ENCODE peak calls at places on chromosomes 5 and 9, in four cellular contexts. One of them, this sample, is unnamed.

GRCh38 chr5:39264528-39264927 is 45.2 kb upstream of the FYB1 start:
- DNase-seq in cardiac muscle cell: no peak
- DNase-seq in nephron progenitor cell: no peak
- DNase-seq in tibial artery: no peak
- DNase-seq in this sample: no peak

GRCh38 chr5:171616002-171616780 is 169.4 kb upstream of the SMIM23 start:
- DNase-seq in cardiac muscle cell: no peak
- DNase-seq in nephron progenitor cell: peak; percentile 49
- DNase-seq in tibial artery: no peak
- DNase-seq in this sample: no peak

GRCh38 chr5:139473105-139473504 is 2.3 kb downstream of the SMIM33 start:
- DNase-seq in cardiac muscle cell: peak; percentile 49
- DNase-seq in nephron progenitor cell: peak; percentile 51
- DNase-seq in tibial artery: no peak
- DNase-seq in this sample: no peak

GRCh38 chr9:34732886-34733285 is 22.9 kb upstream of the CCL21 start:
- DNase-seq in cardiac muscle cell: no peak
- DNase-seq in nephron progenitor cell: no peak
- DNase-seq in tibial artery: no peak
- DNase-seq in this sample: no peak

GRCh38 chr5:124732891-124733670 is 13.4 kb downstream of the ZNF608 start:
- DNase-seq in cardiac muscle cell: no peak
- DNase-seq in nephron progenitor cell: no peak
- DNase-seq in tibial artery: no peak
- DNase-seq in this sample: no peak

GRCh38 chr5:980941-981340 is 27.7 kb upstream of the NKD2 start:
- DNase-seq in cardiac muscle cell: no peak
- DNase-seq in nephron progenitor cell: no peak
- DNase-seq in tibial artery: no peak
- DNase-seq in this sample: no peak

GRCh38 chr5:177130211-177131018 is 3.2 kb upstream of the NSD1 start:
- DNase-seq in cardiac muscle cell: no peak
- DNase-seq in nephron progenitor cell: no peak
- DNase-seq in tibial artery: no peak
- DNase-seq in this sample: no peak

GRCh38 chr5:159605585-159605984 is 275.3 kb upstream of the IL12B start:
- DNase-seq in cardiac muscle cell: peak; percentile 74
- DNase-seq in nephron progenitor cell: no peak
- DNase-seq in tibial artery: no peak
- DNase-seq in this sample: no peak

GRCh38 chr5:142301487-142302035 is 23.3 kb downstream of the SPRY4 start:
- DNase-seq in cardiac muscle cell: no peak
- DNase-seq in nephron progenitor cell: no peak
- DNase-seq in tibial artery: no peak
- DNase-seq in this sample: no peak

GRCh38 chr9:79742145-79742820 is 170.5 kb downstream of the TLE4 start:
- DNase-seq in cardiac muscle cell: peak; percentile 63
- DNase-seq in nephron progenitor cell: no peak
- DNase-seq in tibial artery: no peak
- DNase-seq in this sample: no peak

GRCh38 chr5:146072595-146072994 is 32.8 kb downstream of the PLAC8L1 start:
- DNase-seq in cardiac muscle cell: no peak
- DNase-seq in nephron progenitor cell: no peak
- DNase-seq in tibial artery: no peak
- DNase-seq in this sample: no peak

GRCh38 chr5:10695055-10695649 is 65.9 kb downstream of the DAP start:
- DNase-seq in cardiac muscle cell: peak; percentile 79
- DNase-seq in nephron progenitor cell: peak; percentile 69
- DNase-seq in tibial artery: peak; percentile 80
- DNase-seq in this sample: peak; percentile 63

GRCh38 chr5:85920984-85921383 is 696.8 kb upstream of the COX7C start:
- DNase-seq in cardiac muscle cell: no peak
- DNase-seq in nephron progenitor cell: no peak
- DNase-seq in tibial artery: no peak
- DNase-seq in this sample: no peak

GRCh38 chr5:107670028-107670926 is 460 bp downstream of the EFNA5 start:
- DNase-seq in cardiac muscle cell: peak; percentile 66
- DNase-seq in nephron progenitor cell: peak; percentile 60
- DNase-seq in tibial artery: peak; percentile 67
- DNase-seq in this sample: no peak

GRCh38 chr5:107669543-107670027 is 1.2 kb downstream of the EFNA5 start:
- DNase-seq in cardiac muscle cell: peak; percentile 63
- DNase-seq in nephron progenitor cell: peak; percentile 72
- DNase-seq in tibial artery: peak; percentile 67
- DNase-seq in this sample: no peak

GRCh38 chr5:107670927-107671741 is at the start of gene EFNA5:
- DNase-seq in cardiac muscle cell: peak; percentile 77
- DNase-seq in nephron progenitor cell: peak; percentile 71
- DNase-seq in tibial artery: peak; percentile 72
- DNase-seq in this sample: no peak

GRCh38 chr5:107668154-107668932 is 2.4 kb downstream of the EFNA5 start:
- DNase-seq in cardiac muscle cell: no peak
- DNase-seq in nephron progenitor cell: no peak
- DNase-seq in tibial artery: no peak
- DNase-seq in this sample: no peak

GRCh38 chr5:107668933-107669542 is 1.7 kb downstream of the EFNA5 start:
- DNase-seq in cardiac muscle cell: peak; percentile 14
- DNase-seq in nephron progenitor cell: peak; percentile 33
- DNase-seq in tibial artery: peak; percentile 64
- DNase-seq in this sample: no peak
- TF ChIP-seq CTCF in cardiac muscle cell: no peak
- TF ChIP-seq CTCF in nephron progenitor cell: no peak
- TF ChIP-seq CTCF in tibial artery: no peak
- TF ChIP-seq CTCF in this sample: no peak

GRCh38 chr5:180804129-180804601 is 1.6 kb upstream of the MGAT1 start:
- DNase-seq in cardiac muscle cell: no peak
- DNase-seq in nephron progenitor cell: no peak
- DNase-seq in tibial artery: peak; percentile 64
- DNase-seq in this sample: no peak

GRCh38 chr5:180806351-180807011 is 3.9 kb upstream of the MGAT1 start:
- DNase-seq in cardiac muscle cell: no peak
- DNase-seq in nephron progenitor cell: no peak
- DNase-seq in tibial artery: peak; percentile 64
- DNase-seq in this sample: peak; percentile 79

GRCh38 chr5:180801596-180802324 is 846 bp downstream of the MGAT1 start:
- DNase-seq in cardiac muscle cell: peak; percentile 57
- DNase-seq in nephron progenitor cell: no peak
- DNase-seq in tibial artery: no peak
- DNase-seq in this sample: no peak

GRCh38 chr5:180802325-180803180 is at the start of gene MGAT1:
- DNase-seq in cardiac muscle cell: peak; percentile 88
- DNase-seq in nephron progenitor cell: peak; percentile 91
- DNase-seq in tibial artery: peak; percentile 95
- DNase-seq in this sample: peak; percentile 84

DNA sequence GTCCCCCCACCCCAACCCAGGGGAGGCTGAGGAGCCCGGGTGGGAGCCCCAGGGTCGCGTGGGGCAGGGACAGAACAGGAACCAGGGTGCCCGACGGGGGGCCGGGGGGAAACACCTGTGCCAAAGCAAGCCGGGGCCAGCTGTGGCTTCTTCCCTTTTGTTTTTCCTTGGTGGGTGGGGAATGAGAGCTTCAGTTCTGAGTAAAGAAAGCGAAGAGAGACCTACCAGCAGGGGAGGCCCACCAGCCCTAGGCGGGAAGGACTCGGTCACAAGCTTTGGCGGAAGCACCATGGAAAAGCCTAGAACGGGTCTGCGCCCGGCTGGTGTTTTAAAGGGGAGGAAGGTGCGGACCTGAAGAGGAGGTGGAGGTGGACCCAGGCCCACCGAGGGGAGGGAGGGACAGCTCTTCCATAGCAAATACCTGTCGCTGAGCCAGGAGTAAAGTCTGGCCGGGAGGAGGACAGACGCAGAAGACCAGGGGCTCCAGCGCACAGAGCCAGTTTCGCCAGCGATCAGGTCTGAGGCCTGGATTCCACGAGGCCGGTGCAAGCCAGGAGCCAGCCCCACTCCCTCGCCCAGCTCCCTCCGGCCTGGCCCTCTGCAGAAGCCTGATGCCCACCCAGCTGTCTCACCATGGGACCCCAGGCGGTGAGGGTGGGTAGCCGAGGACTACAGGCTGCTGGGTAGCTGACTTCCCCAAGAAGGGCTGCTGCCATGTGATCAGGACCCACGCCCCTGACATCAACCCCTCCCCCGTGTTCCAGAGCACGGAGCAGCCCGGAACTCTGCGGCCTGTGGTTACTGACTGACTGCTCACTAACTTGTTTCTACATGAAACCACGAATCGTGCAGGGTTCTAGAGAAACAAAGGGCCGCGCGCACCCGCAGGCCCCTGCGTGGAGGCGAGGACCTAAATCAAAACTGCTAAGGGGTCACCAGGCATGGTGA is 849 bp upstream of the MGAT1 start:
- DNase-seq in cardiac muscle cell: peak; percentile 42
- DNase-seq in nephron progenitor cell: no peak
- DNase-seq in tibial artery: peak; percentile 83
- DNase-seq in this sample: peak; percentile 94
- TF ChIP-seq CTCF in cardiac muscle cell: peak; percentile 19
- TF ChIP-seq CTCF in nephron progenitor cell: no peak
- TF ChIP-seq CTCF in tibial artery: no peak
- TF ChIP-seq CTCF in this sample: no peak

GRCh38 chr5:149435015-149435376 is 55.9 kb upstream of the IL17B start:
- DNase-seq in cardiac muscle cell: no peak
- DNase-seq in nephron progenitor cell: no peak
- DNase-seq in tibial artery: peak; percentile 64
- DNase-seq in this sample: no peak

GRCh38 chr5:149433524-149434131 is 54.5 kb upstream of the IL17B start:
- DNase-seq in cardiac muscle cell: no peak
- DNase-seq in nephron progenitor cell: no peak
- DNase-seq in tibial artery: peak; percentile 80
- DNase-seq in this sample: no peak

GRCh38 chr5:149432861-149433462 is 53.9 kb upstream of the IL17B start:
- DNase-seq in cardiac muscle cell: no peak
- DNase-seq in nephron progenitor cell: no peak
- DNase-seq in tibial artery: peak; percentile 90
- DNase-seq in this sample: no peak

GRCh38 chr5:149435660-149436059 is 56.6 kb upstream of the IL17B start:
- DNase-seq in cardiac muscle cell: no peak
- DNase-seq in nephron progenitor cell: no peak
- DNase-seq in tibial artery: peak; percentile 61
- DNase-seq in this sample: no peak

DNA sequence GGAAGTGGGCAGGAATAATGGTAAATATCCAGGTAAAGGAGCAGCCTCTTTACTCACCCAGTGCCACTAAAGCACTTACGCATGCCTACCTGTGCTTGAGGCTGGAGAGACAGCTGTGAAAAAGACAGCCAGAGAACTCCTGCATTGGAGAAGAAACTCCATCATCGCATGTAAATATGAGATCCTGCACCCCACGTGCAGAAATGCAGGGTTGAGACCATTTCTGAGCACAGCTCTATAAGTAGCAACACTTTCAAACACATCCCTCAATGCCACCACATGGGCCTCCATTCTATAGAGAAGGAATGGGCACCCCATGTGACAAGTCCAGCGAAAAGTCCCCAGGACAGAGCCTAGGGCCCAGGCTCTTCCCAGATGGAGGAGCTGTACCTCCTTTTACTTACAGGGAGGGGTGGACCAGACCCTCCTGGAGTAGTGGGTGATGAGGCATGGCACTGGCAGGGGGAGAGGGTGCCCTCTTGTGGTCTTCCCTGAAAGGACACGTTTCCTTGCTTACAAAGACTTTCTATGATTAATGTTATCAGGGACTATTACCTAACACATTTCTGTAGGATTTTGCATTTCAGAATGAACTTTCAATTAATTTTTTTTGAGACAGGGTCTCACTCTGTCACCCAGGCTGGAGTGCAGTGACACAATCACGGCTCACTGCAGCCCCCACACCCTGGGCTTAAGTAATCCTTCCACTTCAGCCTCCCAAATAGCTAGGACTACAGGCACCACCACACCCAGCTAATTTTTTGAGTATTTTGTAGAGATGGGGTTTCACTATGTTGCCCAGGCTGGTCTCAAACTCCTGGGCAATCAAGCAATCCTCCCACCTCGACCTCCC is 55.3 kb upstream of the IL17B start:
- DNase-seq in cardiac muscle cell: peak; percentile 84
- DNase-seq in nephron progenitor cell: peak; percentile 79
- DNase-seq in tibial artery: peak; percentile 83
- DNase-seq in this sample: no peak
- TF ChIP-seq CTCF in cardiac muscle cell: peak; percentile 92
- TF ChIP-seq CTCF in nephron progenitor cell: peak; percentile 97
- TF ChIP-seq CTCF in tibial artery: peak; percentile 84
- TF ChIP-seq CTCF in this sample: peak; percentile 76

DNA sequence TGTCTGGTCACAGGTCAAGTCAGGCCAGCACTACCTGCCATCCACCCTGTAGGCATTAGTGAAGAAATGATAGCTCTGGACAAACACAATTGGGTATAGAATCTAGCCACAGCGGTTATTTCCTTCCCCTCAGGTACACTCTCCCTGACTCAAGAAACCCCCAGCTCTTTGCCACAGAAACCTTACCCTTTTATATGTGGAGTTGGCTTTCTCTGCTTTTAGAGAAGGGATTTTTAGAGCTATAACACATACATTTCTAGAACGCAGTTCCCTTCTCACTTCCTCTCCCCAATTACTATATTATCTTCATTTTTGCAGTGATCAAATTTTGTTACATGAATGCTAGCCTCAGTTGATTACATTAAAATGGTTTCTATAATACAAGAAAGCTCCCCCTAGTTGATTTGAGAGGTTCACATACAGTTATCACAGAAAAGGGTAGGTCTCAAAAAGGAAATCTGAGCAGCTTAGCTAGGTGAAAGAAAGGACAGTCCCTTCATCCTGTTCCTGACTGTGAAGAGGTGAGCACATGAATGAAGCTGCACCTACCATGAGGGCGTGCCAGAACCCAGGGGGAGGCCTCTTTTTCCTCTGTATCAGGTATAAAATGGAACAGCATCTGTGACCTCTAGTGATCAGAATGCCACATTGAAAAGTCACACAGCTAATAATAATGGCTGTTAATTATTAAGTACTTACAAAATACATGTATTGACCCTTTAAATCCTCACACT is 425.6 kb downstream of the KIAA0825 start:
- DNase-seq in cardiac muscle cell: no peak
- DNase-seq in nephron progenitor cell: no peak
- DNase-seq in tibial artery: no peak
- DNase-seq in this sample: no peak
- TF ChIP-seq CTCF in cardiac muscle cell: no peak
- TF ChIP-seq CTCF in nephron progenitor cell: no peak
- TF ChIP-seq CTCF in tibial artery: no peak
- TF ChIP-seq CTCF in this sample: no peak